ENCODE peak calls at places on chromosomes 2 and 18, in six cellular contexts. Q is CD14-positive monocyte, D is PC-9, H is RWPE1, N is uterus, X is AG09319. Z is an unnamed sample.

GRCh38 chr2:8479298-8479697 is 202.6 kb upstream of the ID2 start:
- DNase-seq in Q (no peak), N (no peak), D (no peak), X (no peak), H (no peak), Z (no peak)

GRCh38 chr2:47076586-47077441 is 78.3 kb downstream of the STPG4 start:
- DNase-seq in H (peak), X (peak), Q (no peak), D (peak), N (peak), Z (no peak)

GRCh38 chr2:105929506-105929905 is 184.8 kb downstream of the NCK2 start:
- DNase-seq in Q (no peak), N (no peak), X (no peak), H (no peak), D (no peak), Z (no peak)

GRCh38 chr2:25855065-25855464 is 23.2 kb downstream of the ASXL2 start:
- DNase-seq in X (no peak), Q (no peak), D (no peak), N (no peak), H (no peak), Z (no peak)

GRCh38 chr18:10297079-10297478 is 157.4 kb upstream of the APCDD1 start:
- DNase-seq in N (no peak), D (no peak), H (no peak), Q (no peak), X (no peak), Z (no peak)

GRCh38 chr18:80103231-80103630 is 5.8 kb upstream of the ADNP2 start:
- DNase-seq in D (no peak), X (no peak), N (no peak), H (no peak), Q (no peak), Z (no peak)

GRCh38 chr2:206250041-206250897 is 24.2 kb upstream of the ZDBF2 start:
- DNase-seq in X (no peak), Q (no peak), D (no peak), H (no peak), N (no peak), Z (no peak)

GRCh38 chr2:206112108-206112507 is 26.1 kb upstream of the INO80D start:
- DNase-seq in Q (no peak), H (no peak), N (no peak), D (no peak), X (no peak), Z (no peak)

GRCh38 chr2:63866009-63866709 is 24.5 kb downstream of the UGP2 start:
- DNase-seq in Q (no peak), X (no peak), D (no peak), N (no peak), H (no peak), Z (no peak)

GRCh38 chr2:231701456-231702373 is 6.6 kb upstream of the PTMA start:
- DNase-seq in N (peak), D (no peak), X (no peak), H (peak), Q (no peak), Z (peak)

GRCh38 chr2:201907128-201907886 is 101.0 kb downstream of the CDK15 start:
- DNase-seq in H (no peak), Q (no peak), X (no peak), D (no peak), N (no peak), Z (no peak)

GRCh38 chr2:215660687-215661086 is 224.8 kb upstream of the FN1 start:
- DNase-seq in D (no peak), H (no peak), N (no peak), Q (no peak), X (peak), Z (peak)

GRCh38 chr2:127567351-127567854 is 31.9 kb downstream of the MYO7B start:
- DNase-seq in N (no peak), Q (no peak), D (peak), H (no peak), X (no peak), Z (no peak)

GRCh38 chr18:75267643-75268184 is 57.1 kb downstream of the TSHZ1 start:
- DNase-seq in N (no peak), Q (no peak), X (no peak), H (no peak), D (no peak), Z (no peak)

GRCh38 chr2:228066416-228066815 is 115.1 kb downstream of the SPHKAP start:
- DNase-seq in N (no peak), D (no peak), H (no peak), Q (no peak), X (no peak), Z (no peak)

GRCh38 chr2:64267699-64268098 is 123.5 kb upstream of the PELI1 start:
- DNase-seq in X (no peak), H (no peak), Q (no peak), D (peak), N (no peak), Z (no peak)

GRCh38 chr2:160062283-160063005 is at the start of gene PLA2R1:
- DNase-seq in H (peak), Q (no peak), X (no peak), N (peak), D (no peak), Z (peak)

GRCh38 chr2:64857581-64858471 is 131.4 kb upstream of the SLC1A4 start:
- DNase-seq in H (no peak), X (no peak), N (peak), D (no peak), Q (no peak), Z (peak)

GRCh38 chr2:212903413-212903812 is 248.0 kb downstream of the IKZF2 start:
- DNase-seq in Q (no peak), X (no peak), H (no peak), N (no peak), D (peak), Z (no peak)

GRCh38 chr2:205675861-205676516 is 6.3 kb upstream of the NRP2 start:
- DNase-seq in N (peak), H (peak), D (peak), Q (no peak), X (no peak), Z (no peak)

GRCh38 chr2:118841450-118841827 is 6.0 kb downstream of the EN1 start:
- DNase-seq in H (no peak), X (no peak), Q (no peak), D (no peak), N (no peak), Z (no peak)

GRCh38 chr2:204072443-204073324 is 136.1 kb downstream of the ICOS start:
- DNase-seq in H (no peak), X (no peak), Q (no peak), D (no peak), N (no peak), Z (no peak)

GRCh38 chr2:71070294-71071025 is 2.0 kb downstream of the NAGK start:
- DNase-seq in D (no peak), Q (peak), N (no peak), H (no peak), X (peak), Z (no peak)

GRCh38 chr2:1208522-1208921 is 204.7 kb upstream of the TPO start:
- DNase-seq in D (no peak), X (no peak), Q (no peak), H (no peak), N (no peak), Z (no peak)

GRCh38 chr2:236969767-236970655 is 115.7 kb upstream of the COPS8 start:
- DNase-seq in H (no peak), D (no peak), Q (no peak), X (no peak), N (no peak), Z (no peak)

GRCh38 chr2:120647487-120647886 is 88.2 kb upstream of the GLI2 start:
- DNase-seq in D (peak), H (peak), N (no peak), X (no peak), Q (no peak), Z (no peak)

GRCh38 chr2:96157649-96158553 is 12.7 kb upstream of the DUSP2 start:
- DNase-seq in X (no peak), H (no peak), Q (peak), D (no peak), N (no peak), Z (peak)

GRCh38 chr18:59744271-59744721 is 47.1 kb upstream of the CCBE1 start:
- DNase-seq in D (peak), H (peak), X (peak), Q (no peak), N (no peak), Z (no peak)

DNA sequence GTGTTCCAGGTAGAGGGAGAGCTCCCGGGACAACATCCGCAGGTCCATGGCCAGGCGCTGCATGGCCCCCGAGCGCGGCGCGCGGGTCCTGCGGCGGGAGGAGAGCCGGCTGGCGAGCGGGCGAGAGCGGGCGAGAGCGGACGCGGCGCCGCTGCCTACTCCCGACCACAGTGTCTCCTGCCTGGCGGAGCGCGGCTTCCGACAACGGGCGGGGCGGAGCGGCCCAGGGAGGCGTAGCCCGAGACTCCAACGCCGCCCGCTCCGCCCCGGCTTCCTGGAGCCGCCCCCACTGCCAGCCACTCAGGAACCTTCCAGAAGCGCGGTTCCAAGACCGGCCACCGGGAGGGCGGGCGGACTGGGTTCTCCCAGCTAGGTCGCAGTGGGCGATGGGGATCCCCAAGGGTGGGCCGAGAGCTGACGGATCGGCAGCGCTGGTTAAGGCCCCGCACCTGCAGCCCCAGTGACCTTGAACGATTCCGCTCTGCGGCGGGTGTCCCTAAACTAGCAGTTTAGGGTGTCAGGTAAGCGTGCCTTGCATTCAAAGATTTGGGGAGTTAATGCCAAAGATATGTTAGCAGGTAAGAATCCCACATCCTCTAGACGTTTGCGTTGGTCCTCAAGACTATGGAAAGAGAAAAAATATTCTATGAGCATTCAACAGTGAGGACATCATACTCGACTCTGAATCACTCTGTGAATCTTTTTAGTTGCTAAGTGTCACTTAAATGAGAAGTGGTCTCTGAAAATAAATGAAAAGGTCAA is at the start of gene ABHD3:
- DNase-seq in Q (peak), D (peak), N (peak), X (peak), H (peak), Z (peak)
- TF ChIP-seq CTCF in Q (peak), D (peak), N (peak), X (peak), H (peak), Z (peak)

DNA sequence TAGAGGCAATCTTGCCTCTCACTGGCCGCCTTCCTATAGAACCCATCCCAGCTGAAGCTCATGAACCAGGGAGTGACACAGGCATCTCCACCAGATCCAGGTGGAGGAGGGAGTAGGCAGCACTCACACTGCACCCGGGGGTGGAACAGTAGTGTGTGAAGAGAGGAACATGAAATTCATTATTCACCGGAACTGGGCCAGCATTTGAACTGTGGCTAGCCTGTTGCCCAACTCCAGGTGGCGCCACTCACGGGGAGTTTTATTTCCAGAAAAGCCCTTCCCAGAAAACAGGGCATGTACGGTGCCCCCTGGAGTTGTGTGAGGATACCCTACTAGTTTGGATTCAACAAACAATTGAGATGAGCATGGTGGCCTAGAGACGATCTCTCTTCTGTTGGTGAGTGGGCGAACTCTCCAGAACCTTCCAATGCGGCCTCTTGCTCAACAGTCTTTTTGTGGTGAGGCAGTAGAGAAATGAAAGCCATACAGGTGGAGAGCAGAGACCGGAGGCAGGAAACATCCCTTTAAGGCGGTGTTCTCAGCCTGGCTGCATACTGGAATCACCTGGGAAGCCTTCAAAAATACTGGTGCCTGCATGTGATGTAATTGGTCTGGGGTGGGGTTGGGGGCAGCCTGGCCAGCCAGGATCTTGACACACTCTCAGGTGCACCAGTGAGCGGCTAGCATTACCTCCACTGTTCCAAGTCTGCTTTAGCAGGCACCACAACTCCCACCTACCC is 73.5 kb upstream of the NEDD4L start:
- DNase-seq in Q (no peak), H (no peak), N (no peak), D (no peak), X (no peak), Z (no peak)
- TF ChIP-seq CTCF in Q (peak), H (peak), N (no peak), D (peak), X (peak), Z (no peak)

GRCh38 chr2:27133195-27133875 is 1.1 kb downstream of the PREB start:
- DNase-seq in Q (no peak), H (no peak), X (no peak), D (no peak), N (no peak), Z (peak)

GRCh38 chr2:27135471-27135955 is 1.1 kb upstream of the PREB start:
- DNase-seq in D (no peak), X (no peak), N (no peak), H (no peak), Q (no peak), Z (no peak)

GRCh38 chr2:27136751-27137150 is 2.3 kb upstream of the PREB start:
- DNase-seq in X (no peak), N (no peak), Q (no peak), D (no peak), H (no peak), Z (no peak)

GRCh38 chr2:27134781-27135470 is 490 bp upstream of the PREB start:
- DNase-seq in Q (no peak), X (no peak), H (no peak), N (no peak), D (no peak), Z (no peak)

DNA sequence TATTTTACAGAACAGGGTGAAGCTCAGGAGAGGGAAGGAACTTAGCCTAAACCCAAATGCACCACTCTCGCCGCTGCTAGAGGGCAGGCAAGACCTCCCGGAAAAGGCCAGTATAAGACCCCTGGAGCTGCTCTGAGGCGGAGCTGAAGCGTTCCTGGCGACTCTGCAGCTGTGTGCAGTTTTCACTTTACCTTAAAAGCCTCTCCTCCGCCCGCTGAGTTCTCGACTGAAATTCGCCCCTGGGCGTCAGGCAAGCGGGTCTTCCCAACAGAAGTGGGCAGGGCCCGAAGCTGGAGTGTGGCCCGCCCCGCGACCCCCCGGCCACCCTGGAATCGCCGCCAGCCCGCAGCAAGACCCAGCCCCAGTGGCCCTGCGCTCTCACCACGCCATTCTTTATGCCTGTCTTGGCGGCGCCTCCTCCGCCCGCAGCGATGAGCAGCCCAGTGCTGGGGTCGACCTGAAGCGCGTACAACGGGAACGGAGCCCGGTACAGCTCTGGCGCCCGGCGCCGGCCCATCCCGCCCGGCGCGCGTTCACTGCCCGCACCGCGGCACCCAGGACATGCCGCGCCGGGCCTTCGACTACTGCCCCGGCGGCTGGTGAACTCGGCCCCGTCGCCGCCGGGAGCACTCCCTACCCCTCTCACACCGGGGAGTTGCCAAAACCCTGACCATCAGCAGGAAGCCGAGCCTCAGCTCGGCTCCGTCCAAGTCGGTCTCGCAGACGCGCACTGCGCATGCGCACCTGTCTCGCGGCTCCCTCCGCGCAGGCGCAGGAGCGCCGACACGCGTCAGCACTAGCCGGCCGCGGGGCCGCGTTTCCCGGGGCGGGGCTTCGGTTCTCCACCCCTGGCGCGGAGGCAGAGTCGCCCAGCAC is at the start of gene PREB:
- DNase-seq in X (peak), H (peak), D (peak), N (peak), Q (peak), Z (peak)
- TF ChIP-seq CTCF in X (peak), H (no peak), D (no peak), N (peak), Q (peak), Z (no peak)

DNA sequence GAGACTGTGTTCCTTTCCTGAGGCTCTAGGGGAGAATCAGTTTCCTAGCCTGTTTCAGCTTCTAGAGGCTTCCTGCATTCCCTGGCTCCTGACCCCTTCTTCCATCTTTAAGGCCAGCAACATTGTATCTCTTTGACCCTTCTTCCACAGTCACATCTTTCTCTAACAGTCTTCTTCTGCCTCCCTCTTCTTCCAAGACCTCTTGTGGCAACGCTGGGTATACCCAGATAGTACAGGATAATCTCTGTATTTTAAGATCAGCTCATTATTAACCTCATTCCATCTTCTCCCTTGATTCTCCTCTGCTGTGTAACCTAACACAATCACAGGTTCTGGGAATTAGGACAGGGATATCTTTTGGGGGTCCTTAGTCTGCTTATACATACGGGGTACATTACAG is 8.9 kb upstream of the MYL12A start:
- DNase-seq in N (no peak), H (no peak), X (no peak), Q (no peak), D (no peak), Z (no peak)
- TF ChIP-seq CTCF in N (no peak), H (no peak), X (no peak), Q (no peak), D (peak), Z (no peak)

GRCh38 chr2:214075446-214075845 is 335.4 kb upstream of the VWC2L start:
- DNase-seq in D (no peak), X (no peak), H (no peak), N (no peak), Q (no peak), Z (no peak)

GRCh38 chr2:214077727-214078126 is 333.1 kb upstream of the VWC2L start:
- DNase-seq in Q (no peak), D (no peak), H (no peak), X (no peak), N (no peak), Z (no peak)

GRCh38 chr2:214076527-214076926 is 334.3 kb upstream of the VWC2L start:
- DNase-seq in N (no peak), X (no peak), Q (no peak), D (peak), H (no peak), Z (no peak)

GRCh38 chr2:214079032-214079431 is 331.8 kb upstream of the VWC2L start:
- DNase-seq in N (no peak), D (no peak), H (no peak), Q (no peak), X (no peak), Z (no peak)
- TF ChIP-seq CTCF in N (no peak), D (no peak), H (peak), Q (no peak), X (no peak), Z (no peak)

DNA sequence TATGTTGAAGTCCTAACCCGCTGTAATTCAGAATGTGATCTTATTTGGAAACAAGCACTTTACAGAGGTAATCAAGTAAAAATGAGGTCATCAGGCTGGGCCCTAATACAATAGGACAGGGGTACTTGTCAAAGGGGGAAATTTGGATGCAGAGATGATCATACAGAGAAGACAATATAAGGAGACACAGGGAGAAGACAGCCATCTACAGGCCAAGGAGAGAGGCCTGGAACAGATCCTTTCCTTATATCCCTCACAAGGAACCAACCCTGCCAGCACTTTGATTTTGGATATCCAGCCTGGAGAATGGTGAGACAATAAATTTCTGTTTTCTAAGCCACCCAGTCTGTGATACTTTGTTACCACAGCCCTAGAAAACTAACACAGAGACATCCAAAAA is 104.3 kb downstream of the METTL4 start:
- DNase-seq in N (no peak), Q (no peak), H (no peak), D (no peak), X (no peak), Z (no peak)
- TF ChIP-seq CTCF in N (no peak), Q (no peak), H (no peak), D (no peak), X (no peak), Z (no peak)

Z was measured in psoas muscle.